ENCODE peak calls at places on chromosomes 12 and 14, in seven cellular contexts. H, Z, O, Q, W, I and F are unnamed samples.

GRCh38 chr12:79514730-79515525 is 175.8 kb downstream of the PAWR start:
- DNase-seq in I (no peak), W (no peak), Z (no peak), H (no peak), O (no peak), Q (no peak), F (no peak)

GRCh38 chr12:95608252-95609033 is 57.2 kb upstream of the USP44 start:
- DNase-seq in Z (no peak), O (no peak), W (peak), Q (peak), I (peak), H (peak), F (no peak)

GRCh38 chr12:6167327-6168280 is 32.6 kb upstream of the CD9 start:
- DNase-seq in Q (peak), I (peak), O (no peak), H (peak), Z (peak), W (peak), F (peak)

GRCh38 chr12:49413796-49414195 is 46.5 kb downstream of the SPATS2 start:
- DNase-seq in Q (no peak), Z (peak), H (no peak), W (no peak), O (no peak), I (no peak), F (no peak)

GRCh38 chr14:37595809-37596595 is 573 bp downstream of the TTC6 start:
- DNase-seq in Q (peak), I (peak), W (no peak), H (no peak), O (peak), Z (no peak), F (peak)

GRCh38 chr12:94667031-94667540 is 16.7 kb upstream of the TMCC3 start:
- DNase-seq in O (no peak), I (no peak), H (no peak), W (no peak), Z (no peak), Q (no peak), F (no peak)

GRCh38 chr12:26077915-26078314 is 46.9 kb downstream of the BHLHE41 start:
- DNase-seq in H (no peak), Q (no peak), I (no peak), W (no peak), O (no peak), Z (no peak), F (no peak)

GRCh38 chr12:115375188-115375991 is 691.4 kb upstream of the TBX3 start:
- DNase-seq in Q (peak), W (peak), Z (peak), H (peak), I (no peak), O (peak), F (no peak)

GRCh38 chr12:124869011-124869665 is 5.5 kb upstream of the SCARB1 start:
- DNase-seq in I (peak), Q (no peak), O (no peak), H (no peak), Z (no peak), W (no peak), F (no peak)

GRCh38 chr12:6950944-6951540 is at the start of gene PTPN6:
- DNase-seq in O (peak), W (no peak), H (no peak), Z (no peak), I (peak), Q (no peak), F (peak)

GRCh38 chr12:6603095-6603567 is 4.0 kb downstream of the CHD4 start:
- DNase-seq in Z (no peak), H (no peak), W (no peak), O (no peak), I (no peak), Q (no peak), F (no peak)

GRCh38 chr14:70052990-70053389 is 135.8 kb downstream of the SLC8A3 start:
- DNase-seq in H (peak), Z (no peak), W (peak), O (no peak), Q (peak), I (no peak), F (no peak)

GRCh38 chr12:94768398-94769039 is 118.2 kb upstream of the TMCC3 start:
- DNase-seq in Z (no peak), I (no peak), Q (no peak), O (no peak), W (no peak), H (no peak), F (no peak)

GRCh38 chr14:22221508-22221907 is 367.5 kb downstream of the DAD1 start:
- DNase-seq in I (no peak), O (no peak), Z (no peak), W (no peak), Q (peak), H (peak), F (no peak)

GRCh38 chr12:3342051-3342450 is 149.0 kb upstream of the PRMT8 start:
- DNase-seq in Z (no peak), W (no peak), O (no peak), Q (peak), I (no peak), H (peak), F (peak)

GRCh38 chr14:24837280-24838046 is 203.5 kb upstream of the GZMB start:
- DNase-seq in O (no peak), Z (no peak), W (peak), H (peak), Q (no peak), I (no peak), F (no peak)

GRCh38 chr14:82398313-82398712 is 864.7 kb upstream of the SEL1L start:
- DNase-seq in Z (no peak), O (no peak), H (no peak), I (no peak), W (no peak), Q (no peak), F (no peak)

GRCh38 chr12:22588817-22589216 is 36.2 kb upstream of the ETNK1 start:
- DNase-seq in Q (peak), I (no peak), Z (no peak), H (no peak), W (no peak), O (no peak), F (no peak)

GRCh38 chr14:73850940-73851339 is 691 bp upstream of the PTGR2 start:
- DNase-seq in I (no peak), Q (peak), Z (no peak), W (no peak), H (no peak), O (no peak), F (no peak)

GRCh38 chr14:103628221-103628683 is 759 bp upstream of the KLC1 start:
- DNase-seq in W (peak), I (peak), Z (no peak), O (peak), H (peak), Q (peak), F (peak)

GRCh38 chr14:101464310-101464983 is 96.8 kb upstream of the DIO3 start:
- DNase-seq in Z (no peak), I (no peak), O (peak), H (no peak), Q (no peak), W (no peak), F (no peak)

GRCh38 chr12:46908236-46908935 is 82.6 kb upstream of the SLC38A4 start:
- DNase-seq in W (no peak), Q (no peak), O (no peak), H (peak), Z (no peak), I (no peak), F (no peak)

GRCh38 chr12:112961074-112961473 is 17.2 kb upstream of the OAS2 start:
- DNase-seq in H (no peak), W (no peak), Z (no peak), Q (no peak), O (no peak), I (no peak), F (no peak)

GRCh38 chr14:59161571-59162175 is 26.8 kb upstream of the DAAM1 start:
- DNase-seq in I (no peak), Q (peak), O (no peak), W (peak), H (peak), Z (peak), F (no peak)

GRCh38 chr12:107474639-107475539 is 210.7 kb upstream of the PWP1 start:
- DNase-seq in H (no peak), O (no peak), Q (no peak), I (no peak), W (no peak), Z (no peak), F (no peak)

GRCh38 chr12:131402781-131403396 is 308.0 kb upstream of the SFSWAP start:
- DNase-seq in H (no peak), W (no peak), Z (no peak), O (no peak), Q (no peak), I (no peak), F (no peak)

GRCh38 chr12:131408036-131408365 is 302.9 kb upstream of the SFSWAP start:
- DNase-seq in H (no peak), W (no peak), I (no peak), Q (no peak), Z (no peak), O (no peak), F (no peak)

GRCh38 chr12:131407221-131408035 is 303.5 kb upstream of the SFSWAP start:
- DNase-seq in W (no peak), H (no peak), O (no peak), Q (no peak), I (no peak), Z (no peak), F (no peak)

GRCh38 chr12:131404705-131405104 is 306.2 kb upstream of the SFSWAP start:
- DNase-seq in I (no peak), Z (no peak), W (no peak), Q (no peak), H (no peak), O (no peak), F (no peak)

DNA sequence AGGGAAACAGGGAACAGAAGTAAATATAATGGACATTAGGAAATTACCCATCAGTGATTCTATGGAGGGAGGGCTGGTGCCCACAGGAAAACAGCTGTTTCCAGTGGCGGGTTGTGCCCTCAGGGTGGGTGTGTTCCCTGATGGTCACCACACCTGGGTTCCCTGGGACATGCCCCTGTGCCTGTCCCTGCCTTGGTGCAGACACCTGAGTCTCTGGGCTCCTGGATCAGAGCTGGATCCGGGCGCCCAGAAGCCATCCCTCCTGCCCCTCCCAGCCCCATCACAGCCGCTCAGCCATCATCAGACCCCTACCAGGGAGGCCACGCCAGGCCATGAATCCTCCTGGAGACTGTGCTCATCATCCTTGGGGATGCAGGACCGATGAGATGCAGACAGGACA is 307.2 kb upstream of the SFSWAP start:
- DNase-seq in O (no peak), Q (no peak), Z (no peak), I (no peak), W (no peak), H (no peak), F (no peak)
- H3K4me3 ChIP-seq in O (no peak), Q (no peak), Z (no peak), I (no peak), W (no peak), H (no peak), F (no peak)

DNA sequence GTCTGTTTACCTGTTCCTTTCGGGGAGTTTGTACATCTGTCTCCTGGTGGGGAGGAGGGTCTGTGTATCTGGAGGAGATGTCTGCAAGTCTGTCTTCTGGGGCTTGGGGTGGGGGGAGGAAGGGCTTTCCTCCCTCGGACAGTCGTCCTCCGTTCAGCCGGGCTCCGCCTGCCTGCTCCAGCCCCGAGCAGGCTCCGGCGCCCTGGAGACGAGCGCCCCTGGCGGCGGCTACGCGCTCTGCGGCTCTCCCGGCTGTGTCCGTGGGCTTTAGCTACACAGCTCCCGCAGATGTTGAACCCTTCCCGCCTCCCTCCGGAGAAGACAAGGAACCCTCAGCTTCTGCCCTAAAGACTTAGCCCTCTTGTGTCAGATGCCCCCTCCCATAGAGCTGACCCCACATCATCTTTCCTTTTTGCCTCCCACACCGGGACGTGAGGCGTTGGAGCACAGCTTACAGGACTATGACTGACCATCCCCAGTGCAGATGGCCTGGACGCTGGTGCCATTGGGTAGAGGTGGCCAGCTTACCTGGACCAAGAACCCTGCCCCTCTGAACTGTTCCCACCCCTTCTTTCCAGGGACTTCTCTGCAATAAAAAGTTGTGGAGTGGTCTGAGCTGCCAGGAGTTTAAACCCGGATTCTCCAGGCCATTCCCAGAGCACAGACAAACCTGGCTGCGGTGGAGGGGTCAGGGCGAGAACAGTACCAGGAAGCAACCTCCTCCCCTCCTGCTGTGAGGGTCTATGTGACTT is 4.7 kb downstream of the KRT86 start:
- DNase-seq in Z (peak), W (no peak), I (peak), Q (peak), O (peak), H (peak), F (peak)
- H3K4me3 ChIP-seq in Z (peak), W (peak), I (no peak), Q (peak), O (no peak), H (peak), F (no peak)

GRCh38 chr12:1830981-1831930 is 10.9 kb downstream of the LRTM2 start:
- DNase-seq in W (peak), Q (peak), O (no peak), Z (peak), I (peak), H (peak), F (peak)
- H3K4me3 ChIP-seq in W (no peak), Q (no peak), O (no peak), Z (no peak), I (no peak), H (no peak), F (no peak)

GRCh38 chr14:49582211-49582977 is 3.8 kb downstream of the RPS29 start:
- DNase-seq in Z (no peak), W (no peak), H (no peak), O (no peak), Q (no peak), I (no peak), F (no peak)
- H3K4me3 ChIP-seq in Z (no peak), W (no peak), H (no peak), O (no peak), Q (no peak), I (no peak), F (no peak)